ENCODE peak calls at places on chromosome 18, in eight cellular contexts. A is GM20000; P is H54; K is WTC11; U is GM23248; X is stimulated activated CD4-positive, alpha-beta T cell treated with anti-CD3 and anti-CD28 coated beads, Interleukin-12 subunit alpha, Interleukin-12 subunit beta, amount 100 ng/mL, for 4 hours; H is mucosa of gallbladder; M is activated CD4-positive, CD25-positive, alpha-beta regulatory T cell treated with anti-CD3 and anti-CD28 coated beads, Interleukin-2, amount 50 U/mL, for 16 hours. E is an unnamed sample.

GRCh38 chr18:55633032-55633431 is 45.0 kb upstream of the TCF4 start:
- DNase-seq in A (no peak), P (no peak), K (no peak), U (peak), X (no peak), H (no peak), M (no peak), E (no peak)

GRCh38 chr18:64201781-64202180 is 52.9 kb upstream of the LINC00305 start:
- DNase-seq in A (no peak), P (no peak), K (no peak), U (no peak), X (no peak), H (no peak), M (no peak), E (no peak)

GRCh38 chr18:72316497-72316896 is 227.6 kb downstream of the CBLN2 start:
- DNase-seq in A (no peak), P (no peak), K (no peak), U (no peak), X (no peak), H (no peak), M (no peak), E (no peak)

GRCh38 chr18:52716926-52717325 is 376.9 kb downstream of the DCC start:
- DNase-seq in A (no peak), P (peak), K (peak), U (no peak), X (no peak), H (peak), M (no peak), E (no peak)

GRCh38 chr18:75492897-75493296 is 65.4 kb upstream of the SMIM21 start:
- DNase-seq in A (no peak), P (no peak), K (no peak), U (no peak), X (no peak), H (no peak), M (no peak), E (no peak)

GRCh38 chr18:75125359-75126331 is 83.3 kb downstream of the PTGR3 start:
- DNase-seq in A (no peak), P (no peak), K (peak), U (no peak), X (no peak), H (no peak), M (no peak), E (no peak)

GRCh38 chr18:72470391-72470790 is 73.8 kb downstream of the CBLN2 start:
- DNase-seq in A (no peak), P (no peak), K (no peak), U (no peak), X (no peak), H (no peak), M (no peak), E (no peak)

GRCh38 chr18:12307251-12307736 is 747 bp upstream of the TUBB6 start:
- DNase-seq in A (no peak), P (no peak), K (peak), U (peak), X (no peak), H (peak), M (no peak), E (peak)

GRCh38 chr18:74489631-74490030 is 6.5 kb upstream of the CNDP2 start:
- DNase-seq in A (no peak), P (no peak), K (no peak), U (peak), X (no peak), H (no peak), M (no peak), E (no peak)